ENCODE peak calls at places on chromosomes 3 and 15, in nine cellular contexts. Y, V, B, H, A, N, G, U and F are unnamed samples. For H3K9me3, H3K4me1 and H3K36me3, the result is how much of the 10 kb centered on the place peaks cover.

GRCh38 chr3:112568642-112569041 is 6.8 kb downstream of the SLC35A5 start:
- DNase-seq in Y (no peak), V (no peak), B (no peak), H (no peak), A (no peak), N (no peak), G (peak), U (no peak), F (no peak)

GRCh38 chr3:123110238-123110952 is 43.6 kb downstream of the PDIA5 start:
- DNase-seq in Y (no peak), V (no peak), B (peak), H (no peak), A (no peak), N (no peak), G (no peak), U (no peak), F (no peak)

GRCh38 chr3:66021731-66022131 is 17.0 kb downstream of the MAGI1 start:
- DNase-seq in Y (no peak), V (no peak), B (no peak), H (no peak), A (no peak), N (no peak), G (peak), U (no peak), F (no peak)

GRCh38 chr15:28947241-28947674 is 61.5 kb downstream of the APBA2 start:
- DNase-seq in Y (no peak), V (no peak), B (no peak), H (no peak), A (no peak), N (no peak), G (no peak), U (no peak), F (no peak)

GRCh38 chr3:112484352-112484751 is 14.9 kb downstream of the BTLA start:
- DNase-seq in Y (no peak), V (no peak), B (no peak), H (no peak), A (no peak), N (no peak), G (no peak), U (no peak), F (no peak)

GRCh38 chr15:68729789-68730201 is 90.9 kb downstream of the ANP32A start:
- DNase-seq in Y (no peak), V (no peak), B (no peak), H (peak), A (no peak), N (no peak), G (peak), U (peak), F (peak)

GRCh38 chr3:108603689-108604088 is 14.2 kb downstream of the DZIP3 start:
- DNase-seq in Y (no peak), V (no peak), B (no peak), H (peak), A (no peak), N (peak), G (peak), U (no peak), F (no peak)

GRCh38 chr3:171377859-171378258 is 82.3 kb downstream of the TNIK start:
- DNase-seq in Y (no peak), V (no peak), B (no peak), H (no peak), A (no peak), N (no peak), G (no peak), U (no peak), F (no peak)

GRCh38 chr15:63332367-63333078 is 49.1 kb downstream of the CA12 start:
- DNase-seq in Y (no peak), V (no peak), B (no peak), H (peak), A (no peak), N (no peak), G (peak), U (no peak), F (no peak)

GRCh38 chr3:20572473-20572872 is 386.5 kb upstream of the SGO1 start:
- DNase-seq in Y (no peak), V (no peak), B (no peak), H (no peak), A (no peak), N (no peak), G (peak), U (no peak), F (no peak)
- H3K9me3 ChIP-seq in Y (under half), V (under half), B (under half), H (under half), A (under half), N (under half), G (under half), U (under half), F (under half)

GRCh38 chr3:13348100-13348499 is 72.0 kb downstream of the NUP210 start:
- DNase-seq in Y (no peak), V (no peak), B (no peak), H (no peak), A (no peak), N (no peak), G (no peak), U (no peak), F (no peak)
- H3K4me1 ChIP-seq in Y (under half), V (under half), B (under half), H (under half), A (under half), N (under half), G (under half), U (under half), F (under half)

DNA sequence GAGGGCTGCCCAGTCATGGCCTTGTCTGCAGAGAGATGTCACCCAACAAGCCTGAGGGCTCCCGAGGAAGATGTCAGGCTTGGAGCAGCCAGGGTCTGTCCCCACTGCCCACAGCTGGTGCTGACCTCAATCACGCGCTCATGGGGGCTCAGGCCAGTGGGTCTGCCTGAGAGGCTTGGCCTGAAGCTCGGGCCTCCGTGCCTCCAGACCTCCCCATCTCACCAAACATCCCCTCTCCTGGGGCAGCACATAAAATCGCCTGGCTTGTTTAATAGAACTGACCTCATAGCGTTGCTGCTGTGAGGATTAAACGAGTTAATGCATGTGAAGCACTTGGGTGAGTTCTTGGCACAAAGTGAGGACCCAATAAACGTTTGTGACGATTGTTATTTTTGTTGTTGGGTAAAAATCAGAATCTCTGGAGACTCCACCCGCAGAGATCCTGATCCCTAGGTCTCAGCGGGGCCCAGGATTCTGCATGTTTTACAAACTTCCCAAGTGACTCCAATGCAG is 3.5 kb downstream of the LRRC15 start:
- DNase-seq in Y (no peak), V (no peak), B (no peak), H (no peak), A (no peak), N (no peak), G (no peak), U (no peak), F (no peak)
- H3K36me3 ChIP-seq in Y (under half), V (under half), B (under half), H (under half), A (under half), N (under half), G (under half), U (under half), F (under half)

GRCh38 chr3:185820973-185821758 is 3.7 kb downstream of the IGF2BP2 start:
- DNase-seq in Y (no peak), V (no peak), B (no peak), H (peak), A (no peak), N (no peak), G (peak), U (no peak), F (no peak)

GRCh38 chr3:185822957-185823279 is 1.9 kb downstream of the IGF2BP2 start:
- DNase-seq in Y (no peak), V (no peak), B (no peak), H (no peak), A (no peak), N (no peak), G (no peak), U (no peak), F (no peak)

GRCh38 chr3:185824051-185824466 is 783 bp downstream of the IGF2BP2 start:
- DNase-seq in Y (no peak), V (peak), B (peak), H (peak), A (peak), N (no peak), G (no peak), U (peak), F (no peak)

GRCh38 chr3:185823280-185824044 is 1.4 kb downstream of the IGF2BP2 start:
- DNase-seq in Y (peak), V (peak), B (peak), H (peak), A (peak), N (no peak), G (peak), U (peak), F (peak)

GRCh38 chr3:185822221-185822956 is 2.5 kb downstream of the IGF2BP2 start:
- DNase-seq in Y (no peak), V (no peak), B (no peak), H (peak), A (no peak), N (no peak), G (peak), U (no peak), F (no peak)
- H3K9me3 ChIP-seq in Y (under half), V (under half), B (under half), H (under half), A (under half), N (under half), G (under half), U (under half), F (under half)

GRCh38 chr15:91100561-91101355 is 701 bp downstream of the SV2B start:
- DNase-seq in Y (no peak), V (no peak), B (no peak), H (peak), A (no peak), N (no peak), G (peak), U (no peak), F (no peak)

GRCh38 chr15:91099616-91100560 is at the start of gene SV2B:
- DNase-seq in Y (no peak), V (peak), B (no peak), H (peak), A (peak), N (no peak), G (peak), U (peak), F (peak)

GRCh38 chr15:91102546-91103330 is 2.7 kb downstream of the SV2B start:
- DNase-seq in Y (no peak), V (no peak), B (no peak), H (no peak), A (no peak), N (no peak), G (no peak), U (peak), F (peak)

GRCh38 chr15:91101356-91101920 is 1.4 kb downstream of the SV2B start:
- DNase-seq in Y (no peak), V (no peak), B (no peak), H (no peak), A (no peak), N (no peak), G (no peak), U (no peak), F (no peak)

GRCh38 chr15:91098451-91098850 is 1.6 kb upstream of the SV2B start:
- DNase-seq in Y (no peak), V (no peak), B (no peak), H (no peak), A (no peak), N (no peak), G (no peak), U (no peak), F (no peak)
- H3K4me1 ChIP-seq in Y (under half), V (under half), B (under half), H (under half), A (under half), N (under half), G (under half), U (under half), F (under half)

DNA sequence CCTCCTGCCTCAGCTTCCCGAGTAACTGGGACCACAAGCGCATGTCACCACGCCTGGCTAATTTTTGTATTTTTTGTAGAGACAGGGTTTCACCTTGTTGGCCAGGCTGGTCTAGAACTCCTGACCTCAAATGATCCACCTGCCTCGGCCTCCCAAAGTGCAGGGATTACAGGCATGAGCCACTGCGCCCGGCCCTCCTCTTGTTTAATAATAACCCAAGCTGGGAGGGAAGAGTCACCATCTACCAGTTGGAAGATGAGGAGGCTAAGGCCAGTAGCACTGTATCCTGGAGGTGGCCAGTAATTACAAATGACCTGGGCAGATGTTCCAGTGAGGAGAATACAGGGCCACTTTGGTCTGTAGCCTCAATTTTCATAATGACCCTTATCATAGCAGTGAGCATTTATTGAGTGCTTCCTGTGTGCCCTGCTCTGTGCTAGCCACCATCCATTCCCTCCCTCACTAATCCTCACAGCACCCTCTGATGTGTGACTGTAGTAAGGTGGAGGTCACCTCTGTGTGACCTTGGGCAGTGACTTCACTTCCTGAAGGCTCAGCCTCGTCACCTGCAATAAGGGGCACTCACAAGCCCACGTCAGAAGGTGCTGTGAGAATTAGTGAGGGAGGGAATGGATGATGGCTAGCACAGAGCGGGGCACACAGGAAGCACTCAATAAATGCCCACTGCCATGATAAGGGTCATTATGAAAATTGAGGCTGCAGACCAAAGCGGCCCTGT is 64.2 kb downstream of the ABTB1 start:
- DNase-seq in Y (no peak), V (no peak), B (peak), H (no peak), A (no peak), N (peak), G (no peak), U (no peak), F (no peak)
- H3K36me3 ChIP-seq in Y (under half), V (under half), B (under half), H (under half), A (under half), N (under half), G (under half), U (under half), F (under half)

GRCh38 chr3:31648286-31648968 is 115.7 kb downstream of the STT3B start:
- DNase-seq in Y (no peak), V (no peak), B (no peak), H (no peak), A (no peak), N (no peak), G (no peak), U (no peak), F (no peak)
- H3K9me3 ChIP-seq in Y (under half), V (under half), B (under half), H (under half), A (half or more), N (under half), G (under half), U (under half), F (half or more)